ENCODE peak calls at places on chromosomes 7 and 10, in eight cellular contexts. X is pancreas, P is heart right ventricle, R is ascending aorta, L is upper lobe of right lung, V is left ventricle myocardium inferior, K is hepatocyte, G is fibroblast of lung. D is an unnamed sample.

GRCh38 chr10:70715853-70716795 is 43.8 kb downstream of the ADAMTS14 start:
- DNase-seq in X (no peak), P (peak; percentile 32), R (no peak), L (no peak), V (no peak), K (peak; percentile 23), G (peak; percentile 39), D (no peak)

GRCh38 chr7:27176962-27177794 is 3.1 kb upstream of the HOXA10 start:
- DNase-seq in X (no peak), P (no peak), R (peak; percentile 52), L (peak; percentile 40), V (peak; percentile 2), K (no peak), G (no peak), D (no peak)

GRCh38 chr7:44390701-44391100 is 65.3 kb upstream of the CAMK2B start:
- DNase-seq in X (no peak), P (no peak), R (no peak), L (no peak), V (no peak), K (no peak), G (no peak), D (no peak)

GRCh38 chr7:27709137-27710075 is 30.6 kb upstream of the TAX1BP1 start:
- DNase-seq in X (no peak), P (no peak), R (no peak), L (no peak), V (no peak), K (no peak), G (peak; percentile 72), D (peak; percentile 81)

GRCh38 chr10:88975377-88975720 is 15.2 kb upstream of the FAS start:
- DNase-seq in X (no peak), P (no peak), R (no peak), L (no peak), V (no peak), K (no peak), G (no peak), D (no peak)

GRCh38 chr7:126776506-126776905 is 476.2 kb downstream of the GRM8 start:
- DNase-seq in X (no peak), P (no peak), R (no peak), L (no peak), V (no peak), K (no peak), G (no peak), D (no peak)

GRCh38 chr10:52653510-52653909 is 119.1 kb downstream of the MBL2 start:
- DNase-seq in X (no peak), P (peak; percentile 18), R (no peak), L (no peak), V (peak; percentile 22), K (no peak), G (no peak), D (peak; percentile 14)

GRCh38 chr7:46321556-46322205 is 400.6 kb upstream of the IGFBP3 start:
- DNase-seq in X (no peak), P (no peak), R (no peak), L (no peak), V (no peak), K (peak; percentile 46), G (peak; percentile 42), D (no peak)

GRCh38 chr7:74013539-74014272 is 14.3 kb upstream of the ELN start:
- DNase-seq in X (peak; percentile 60), P (no peak), R (peak; percentile 94), L (no peak), V (no peak), K (no peak), G (no peak), D (no peak)

DNA sequence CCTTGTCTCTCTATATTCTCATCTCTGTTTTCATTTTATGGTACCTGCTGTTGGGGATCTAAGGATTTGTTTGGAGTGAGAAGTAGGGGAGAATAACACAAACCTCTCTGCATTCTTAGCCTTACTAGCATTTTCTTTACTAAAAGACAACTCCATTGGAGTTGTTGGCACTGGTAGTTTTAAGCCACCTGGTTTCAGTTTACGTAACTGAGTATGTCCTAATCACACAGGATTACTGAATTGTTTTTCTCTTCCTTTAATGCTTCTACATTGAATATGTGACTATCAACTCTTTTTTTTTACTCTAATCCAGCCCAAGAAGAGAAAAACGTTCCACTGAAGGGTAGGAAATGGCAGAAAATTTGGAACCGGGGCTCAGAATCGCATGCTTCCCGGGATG is 30.0 kb upstream of the TRIL start:
- DNase-seq in X (no peak), P (no peak), R (no peak), L (no peak), V (no peak), K (no peak), G (no peak), D (no peak)
- H3K4me1 ChIP-seq in X (no peaks in the 10 kb centered on the region), P (peaks cover 59% of the 10 kb centered on the region), R (no peaks in the 10 kb centered on the region), L (peaks cover 21% of the 10 kb centered on the region), V (peaks cover 69% of the 10 kb centered on the region), K (peaks cover 8% of the 10 kb centered on the region), G (peaks cover 11% of the 10 kb centered on the region), D (no peaks in the 10 kb centered on the region)

DNA sequence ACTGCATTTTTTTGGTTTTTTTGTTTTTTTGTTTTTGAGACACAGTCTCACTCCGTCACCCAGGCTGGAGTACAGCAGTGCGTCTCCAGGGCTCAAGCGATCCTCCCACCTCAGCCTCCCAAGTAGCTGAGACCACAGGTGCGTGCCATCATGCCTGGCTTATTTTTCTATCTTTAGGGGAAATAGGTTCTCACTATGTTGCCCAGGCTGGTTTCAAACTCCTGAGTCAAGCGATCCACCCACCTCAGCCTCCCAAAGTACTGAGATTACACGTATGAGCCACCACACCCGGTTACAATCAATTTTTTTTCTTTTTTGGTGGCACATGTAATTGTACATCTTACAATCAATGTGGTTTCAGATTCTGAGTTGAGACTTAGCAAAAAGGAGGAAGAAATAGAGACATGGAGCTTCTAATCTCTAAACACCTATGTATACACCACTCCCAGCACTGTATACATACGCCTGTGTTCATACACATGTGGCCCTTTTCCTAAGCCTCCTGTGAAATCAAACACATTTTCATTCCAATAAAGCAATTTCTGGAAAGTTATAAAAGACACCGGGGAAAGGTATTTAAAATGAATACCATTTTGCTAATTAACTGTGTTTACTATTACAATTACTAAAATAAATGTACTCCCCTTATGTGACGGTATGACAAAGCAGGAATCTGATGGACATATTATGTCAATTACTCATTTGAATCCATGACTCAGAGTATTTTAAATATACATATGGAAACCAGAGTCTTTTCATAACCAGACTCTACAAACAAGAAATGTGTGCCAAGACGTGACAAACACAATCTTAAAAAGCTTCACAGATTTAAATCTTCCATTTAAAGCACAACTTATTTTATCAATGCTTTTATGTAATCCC is 40.9 kb downstream of the SMURF1 start:
- DNase-seq in X (no peak), P (no peak), R (no peak), L (no peak), V (no peak), K (no peak), G (peak; percentile 80), D (no peak)
- H3K27ac ChIP-seq in X (no peak overlapping the region), P (no peak overlapping the region), R (peak overlapping the region; percentile 59), L (no peak overlapping the region), V (no peak overlapping the region), K (no peak overlapping the region), G (peak overlapping the region; percentile 64), D (no peak overlapping the region)

DNA sequence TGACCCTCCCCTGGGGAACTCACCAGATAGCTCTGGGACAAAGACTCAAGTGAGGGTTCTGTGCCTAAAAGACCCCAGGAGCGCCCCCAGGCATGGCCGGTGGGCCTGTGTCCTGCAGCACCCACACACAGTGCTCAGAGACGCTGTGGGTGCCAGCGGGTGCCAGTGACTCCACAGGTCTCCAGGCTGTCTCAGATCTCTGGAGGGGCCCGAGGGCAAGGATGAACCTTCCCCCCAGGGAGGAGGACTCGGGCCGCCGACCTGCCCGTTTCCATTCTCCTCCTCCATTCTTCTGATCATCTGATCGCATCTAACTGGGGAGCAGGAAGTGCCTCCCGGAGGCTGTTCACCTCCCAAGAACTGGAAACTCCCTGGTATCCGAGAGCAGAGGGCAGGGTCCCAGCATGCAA is 980 bp downstream of the ADAM8 start:
- DNase-seq in X (no peak), P (no peak), R (no peak), L (no peak), V (no peak), K (no peak), G (no peak), D (no peak)
- H3K4me3 ChIP-seq in X (peak overlapping the region; percentile 39), P (peak overlapping the region; percentile 27), R (peak overlapping the region; percentile 49), L (peak overlapping the region; percentile 45), V (peak overlapping the region; percentile 34), K (no peak overlapping the region), G (no peak overlapping the region), D (no peak overlapping the region)

GRCh38 chr10:86167762-86168128 is 198.8 kb downstream of the GRID1 start:
- DNase-seq in X (no peak), P (no peak), R (peak; percentile 53), L (no peak), V (no peak), K (no peak), G (no peak), D (no peak)
- H3K4me1 ChIP-seq in X (no peaks in the 10 kb centered on the region), P (no peaks in the 10 kb centered on the region), R (no peaks in the 10 kb centered on the region), L (no peaks in the 10 kb centered on the region), V (no peaks in the 10 kb centered on the region), K (peaks cover 27% of the 10 kb centered on the region), G (no peaks in the 10 kb centered on the region), D (no peaks in the 10 kb centered on the region)

GRCh38 chr7:106773228-106773627 is 91.9 kb upstream of the PIK3CG start:
- DNase-seq in X (no peak), P (no peak), R (no peak), L (no peak), V (no peak), K (no peak), G (peak; percentile 58), D (no peak)
- H3K27ac ChIP-seq in X (no peak overlapping the region), P (no peak overlapping the region), R (no peak overlapping the region), L (no peak overlapping the region), V (no peak overlapping the region), K (no peak overlapping the region), G (peak overlapping the region; percentile 77), D (no peak overlapping the region)

GRCh38 chr10:18436902-18437301 is 214.5 kb downstream of the NSUN6 start:
- DNase-seq in X (no peak), P (no peak), R (no peak), L (no peak), V (no peak), K (no peak), G (no peak), D (no peak)
- H3K4me3 ChIP-seq in X (no peak overlapping the region), P (no peak overlapping the region), R (no peak overlapping the region), L (no peak overlapping the region), V (no peak overlapping the region), K (no peak overlapping the region), G (no peak overlapping the region), D (no peak overlapping the region)

GRCh38 chr7:50405246-50405645 is 44.9 kb downstream of the FIGNL1 start:
- DNase-seq in X (no peak), P (no peak), R (no peak), L (no peak), V (no peak), K (no peak), G (no peak), D (no peak)
- H3K4me1 ChIP-seq in X (no peaks in the 10 kb centered on the region), P (no peaks in the 10 kb centered on the region), R (no peaks in the 10 kb centered on the region), L (no peaks in the 10 kb centered on the region), V (no peaks in the 10 kb centered on the region), K (no peaks in the 10 kb centered on the region), G (no peaks in the 10 kb centered on the region), D (no peaks in the 10 kb centered on the region)

D was measured in cardiac muscle cell.